ENCODE peak calls at places on chromosomes 12 and 14, in nine cellular contexts. J is ovary, S is A549, R is suprapubic skin, P is SK-N-SH, U is tibial nerve, V is stomach, I is HepG2, O is transverse colon. Y is an unnamed sample. For H3K4me1, the result is how much of the 10 kb centered on the place peaks cover.

GRCh38 chr14:105474478-105475268 is at the start of gene CRIP2:
- DNase-seq in I (no peak), O (no peak), U (no peak), V (no peak), R (peak), S (peak), P (peak), J (no peak), Y (no peak)

GRCh38 chr12:22535038-22535437 is 9.3 kb downstream of the C2CD5 start:
- DNase-seq in U (no peak), I (no peak), S (no peak), V (no peak), R (no peak), J (no peak), P (no peak), O (no peak), Y (no peak)

GRCh38 chr12:105257321-105257728 is 21.4 kb upstream of the APPL2 start:
- DNase-seq in J (no peak), S (peak), P (no peak), R (no peak), U (no peak), O (no peak), I (no peak), V (no peak), Y (no peak)

GRCh38 chr14:99274346-99275221 is 2.6 kb upstream of the BCL11B start:
- DNase-seq in S (peak), J (peak), U (peak), R (peak), V (peak), P (peak), O (peak), I (peak), Y (no peak)

GRCh38 chr14:74963705-74964271 is 8.4 kb upstream of the PGF start:
- DNase-seq in R (no peak), U (no peak), S (no peak), V (no peak), J (no peak), O (no peak), I (no peak), P (no peak), Y (peak)

GRCh38 chr12:102459314-102459713 is 21.0 kb downstream of the IGF1 start:
- DNase-seq in U (no peak), S (no peak), O (no peak), I (no peak), J (peak), P (no peak), V (no peak), R (no peak), Y (no peak)

GRCh38 chr12:6266431-6267006 is 44.0 kb upstream of the PLEKHG6 start:
- DNase-seq in I (no peak), S (no peak), P (no peak), R (no peak), V (no peak), J (no peak), U (no peak), O (no peak), Y (no peak)

GRCh38 chr12:1297206-1297605 is 297.2 kb downstream of the FBXL14 start:
- DNase-seq in U (no peak), R (no peak), S (no peak), O (no peak), V (no peak), I (no peak), P (no peak), J (no peak), Y (no peak)

GRCh38 chr14:55734731-55735130 is 154.7 kb downstream of the KTN1 start:
- DNase-seq in P (no peak), S (no peak), I (no peak), V (no peak), J (no peak), R (no peak), O (no peak), U (no peak), Y (no peak)

GRCh38 chr12:98503343-98503592 is 12.1 kb upstream of the TMPO start:
- DNase-seq in J (peak), V (peak), O (peak), S (peak), U (peak), R (peak), I (peak), P (peak), Y (peak)

GRCh38 chr12:48388430-48388829 is 37.7 kb upstream of the ZNF641 start:
- DNase-seq in U (no peak), I (no peak), J (no peak), O (no peak), R (no peak), S (no peak), P (no peak), V (no peak), Y (no peak)

GRCh38 chr12:128644664-128645296 is 179.0 kb downstream of the SLC15A4 start:
- DNase-seq in V (peak), R (no peak), S (peak), I (peak), U (peak), O (peak), P (peak), J (no peak), Y (no peak)

GRCh38 chr12:113700943-113701342 is 229.3 kb upstream of the LHX5 start:
- DNase-seq in I (no peak), S (peak), V (no peak), R (no peak), J (no peak), U (no peak), P (no peak), O (no peak), Y (no peak)

GRCh38 chr14:35366048-35366428 is 38.5 kb downstream of the NFKBIA start:
- DNase-seq in P (no peak), U (no peak), R (peak), O (no peak), S (no peak), I (no peak), V (no peak), J (no peak), Y (no peak)

GRCh38 chr12:31727197-31727596 is 1.6 kb downstream of the AMN1 start:
- DNase-seq in P (no peak), R (no peak), J (no peak), U (no peak), V (no peak), S (no peak), O (no peak), I (no peak), Y (no peak)

GRCh38 chr14:99576304-99576703 is 27.7 kb downstream of the CCDC85C start:
- DNase-seq in V (no peak), U (no peak), I (no peak), R (no peak), J (no peak), O (no peak), S (peak), P (no peak), Y (no peak)

GRCh38 chr14:105168093-105168420 is 519 bp downstream of the JAG2 start:
- DNase-seq in I (no peak), O (no peak), S (no peak), P (peak), R (no peak), J (no peak), V (no peak), U (no peak), Y (no peak)

GRCh38 chr12:60830381-60830780 is 1234.6 kb downstream of the SLC16A7 start:
- DNase-seq in S (no peak), J (no peak), I (no peak), U (no peak), P (no peak), R (no peak), O (no peak), V (no peak), Y (no peak)

GRCh38 chr12:76081909-76082308 is 2.6 kb downstream of the NAP1L1 start:
- DNase-seq in U (no peak), O (no peak), J (no peak), R (no peak), I (no peak), S (no peak), V (no peak), P (no peak), Y (no peak)

GRCh38 chr12:106303202-106303820 is 778 bp downstream of the TCP11L2 start:
- DNase-seq in U (peak), I (peak), S (peak), P (peak), O (peak), V (peak), R (peak), J (peak), Y (peak)
- TF ChIP-seq CTCF in U (no peak), I (no peak), S (peak), P (peak), O (no peak), V (no peak), R (no peak), J (no peak), Y (no peak)

GRCh38 chr12:7324176-7324575 is 20.3 kb downstream of the ACSM4 start:
- DNase-seq in U (no peak), P (no peak), V (no peak), I (no peak), O (no peak), R (no peak), J (no peak), S (no peak), Y (no peak)

GRCh38 chr12:7322599-7322998 is 18.7 kb downstream of the ACSM4 start:
- DNase-seq in J (no peak), R (no peak), U (no peak), O (no peak), V (no peak), I (no peak), S (no peak), P (no peak), Y (no peak)

GRCh38 chr12:7327913-7328312 is 24.0 kb downstream of the ACSM4 start:
- DNase-seq in R (no peak), O (no peak), V (no peak), U (no peak), S (peak), I (no peak), P (no peak), J (no peak), Y (no peak)
- TF ChIP-seq EP300 in R (no peak), O (no peak), V (no peak), U (no peak), S (no peak), I (no peak), P (no peak), J (no peak), Y (no peak)

GRCh38 chr12:57479043-57479375 is 657 bp downstream of the ARHGAP9 start:
- DNase-seq in R (no peak), I (no peak), U (no peak), J (no peak), O (no peak), P (no peak), S (no peak), V (no peak), Y (no peak)
- H3K4me1 ChIP-seq in R (under half), I (under half), U (under half), J (under half), O (under half), P (under half), S (under half), V (under half), Y (under half)

GRCh38 chr12:94732367-94732990 is 82.1 kb upstream of the TMCC3 start:
- DNase-seq in V (no peak), I (no peak), R (no peak), S (no peak), J (no peak), O (no peak), U (no peak), P (no peak), Y (no peak)

GRCh38 chr12:94730846-94731245 is 80.5 kb upstream of the TMCC3 start:
- DNase-seq in I (no peak), P (no peak), R (no peak), O (no peak), J (no peak), V (no peak), S (no peak), U (no peak), Y (no peak)

GRCh38 chr12:94735985-94736384 is 85.6 kb upstream of the TMCC3 start:
- DNase-seq in S (no peak), I (no peak), R (no peak), U (no peak), O (no peak), J (no peak), P (no peak), V (no peak), Y (no peak)

GRCh38 chr12:94731733-94732360 is 81.5 kb upstream of the TMCC3 start:
- DNase-seq in O (no peak), V (no peak), R (no peak), J (no peak), U (no peak), I (no peak), S (no peak), P (no peak), Y (no peak)

GRCh38 chr12:94733727-94734126 is 83.4 kb upstream of the TMCC3 start:
- DNase-seq in R (no peak), S (no peak), U (no peak), I (no peak), J (no peak), O (no peak), V (no peak), P (no peak), Y (no peak)
- TF ChIP-seq CTCF in R (no peak), S (no peak), U (no peak), I (no peak), J (no peak), O (no peak), V (no peak), P (no peak), Y (no peak)

GRCh38 chr14:51006781-51007211 is 62.5 kb upstream of the PYGL start:
- DNase-seq in U (peak), J (no peak), S (peak), O (no peak), V (no peak), R (peak), P (peak), I (no peak), Y (peak)
- TF ChIP-seq EP300 in U (no peak), J (no peak), S (no peak), O (no peak), V (no peak), R (no peak), P (peak), I (no peak), Y (no peak)

GRCh38 chr14:68691031-68691864 is 101.6 kb downstream of the ZFP36L1 start:
- DNase-seq in O (no peak), J (no peak), R (peak), V (no peak), S (no peak), P (peak), U (no peak), I (no peak), Y (peak)
- H3K4me1 ChIP-seq in O (under half), J (under half), R (half or more), V (under half), S (half or more), P (under half), U (half or more), I (under half), Y (under half)

DNA sequence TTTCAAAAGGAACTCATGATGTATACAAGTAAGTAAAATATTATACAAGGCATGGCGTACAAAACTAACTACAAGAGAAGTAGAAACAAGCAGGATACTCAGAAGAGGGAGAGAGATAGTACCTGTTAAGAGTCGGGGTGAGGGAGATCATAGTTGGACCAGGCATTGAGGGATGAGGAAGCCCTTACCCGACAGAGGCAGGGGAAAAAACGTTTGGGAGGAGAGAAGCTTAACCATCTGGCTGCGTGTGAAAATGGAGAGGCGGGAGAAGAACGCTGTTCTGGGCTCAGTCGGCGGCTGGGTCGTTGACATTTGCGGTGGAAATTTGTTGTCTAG is 575 bp upstream of the FMNL3 start:
- DNase-seq in R (no peak), J (peak), U (no peak), I (no peak), O (no peak), V (no peak), P (peak), S (no peak), Y (no peak)
- TF ChIP-seq CTCF in R (no peak), J (no peak), U (peak), I (no peak), O (no peak), V (peak), P (no peak), S (peak), Y (no peak)

GRCh38 chr14:71473843-71474242 is 458.4 kb upstream of the RGS6 start:
- DNase-seq in O (no peak), U (no peak), V (no peak), J (no peak), I (no peak), S (no peak), R (no peak), P (no peak), Y (no peak)

GRCh38 chr14:71478542-71478941 is 453.7 kb upstream of the RGS6 start:
- DNase-seq in S (no peak), I (no peak), P (no peak), U (no peak), R (no peak), V (no peak), J (no peak), O (no peak), Y (no peak)

GRCh38 chr14:71474866-71475265 is 457.4 kb upstream of the RGS6 start:
- DNase-seq in R (no peak), I (no peak), P (no peak), J (no peak), V (no peak), O (no peak), U (no peak), S (no peak), Y (no peak)

GRCh38 chr14:71474291-71474690 is 457.9 kb upstream of the RGS6 start:
- DNase-seq in V (no peak), I (no peak), R (no peak), J (no peak), S (no peak), P (peak), O (no peak), U (no peak), Y (no peak)

DNA sequence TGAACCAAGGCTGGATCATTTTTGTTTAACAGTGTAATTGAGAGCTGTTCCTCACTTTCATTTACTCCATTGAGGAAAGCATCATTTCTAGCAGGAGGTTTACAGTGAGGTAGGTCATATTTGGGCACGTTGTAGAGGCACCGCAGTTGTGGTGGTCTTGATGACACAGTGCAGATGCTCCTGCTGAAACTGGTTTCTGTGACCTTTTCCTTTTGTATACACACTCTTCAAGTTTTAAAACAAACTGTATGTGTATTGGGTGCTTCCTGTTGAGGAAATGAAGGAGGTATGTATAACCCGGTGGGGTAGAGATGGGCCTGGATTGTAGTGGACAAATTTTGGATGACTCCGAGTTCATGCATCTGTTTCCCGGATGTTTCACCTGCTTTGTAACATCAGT is 456.3 kb upstream of the RGS6 start:
- DNase-seq in U (no peak), I (no peak), R (no peak), J (no peak), P (no peak), V (no peak), S (no peak), O (no peak), Y (no peak)
- TF ChIP-seq EP300 in U (no peak), I (no peak), R (no peak), J (no peak), P (no peak), V (no peak), S (no peak), O (no peak), Y (no peak)

GRCh38 chr14:103625361-103626095 is 3.5 kb upstream of the KLC1 start:
- DNase-seq in U (no peak), P (no peak), J (no peak), V (no peak), I (no peak), R (no peak), S (no peak), O (peak), Y (no peak)
- H3K4me1 ChIP-seq in U (under half), P (under half), J (under half), V (under half), I (half or more), R (under half), S (under half), O (under half), Y (under half)

GRCh38 chr12:40390980-40391379 is 166.2 kb downstream of the LRRK2 start:
- DNase-seq in R (no peak), S (no peak), V (no peak), I (no peak), O (no peak), U (no peak), P (no peak), J (no peak), Y (no peak)
- TF ChIP-seq CTCF in R (no peak), S (no peak), V (no peak), I (no peak), O (no peak), U (no peak), P (no peak), J (no peak), Y (no peak)

Y was measured in sigmoid colon.